ENCODE peak calls at places on chromosomes 1 and 21, in five cellular contexts. One of them, this sample, is unnamed.

GRCh38 chr1:30695481-30695880 is 27.9 kb downstream of the MATN1 start:
- DNase-seq in colonic mucosa: no peak
- DNase-seq in astrocyte: no peak
- DNase-seq in testis: no peak
- DNase-seq in thoracic aorta: no peak
- DNase-seq in this sample: no peak

GRCh38 chr1:66980745-66981367 is 56.1 kb downstream of the MIER1 start:
- DNase-seq in astrocyte: no peak
- DNase-seq in colonic mucosa: no peak
- DNase-seq in testis: no peak
- DNase-seq in thoracic aorta: no peak
- DNase-seq in this sample: no peak

GRCh38 chr1:100799954-100800612 is 80.5 kb downstream of the VCAM1 start:
- DNase-seq in thoracic aorta: no peak
- DNase-seq in astrocyte: peak
- DNase-seq in colonic mucosa: no peak
- DNase-seq in testis: no peak
- DNase-seq in this sample: no peak

GRCh38 chr1:243667591-243667990 is 182.5 kb downstream of the AKT3 start:
- DNase-seq in testis: no peak
- DNase-seq in colonic mucosa: no peak
- DNase-seq in thoracic aorta: no peak
- DNase-seq in astrocyte: no peak
- DNase-seq in this sample: no peak

GRCh38 chr1:244138399-244138798 is 87.3 kb downstream of the ZBTB18 start:
- DNase-seq in thoracic aorta: no peak
- DNase-seq in colonic mucosa: no peak
- DNase-seq in astrocyte: no peak
- DNase-seq in testis: no peak
- DNase-seq in this sample: no peak

GRCh38 chr1:227886503-227886961 is 61.2 kb downstream of the WNT9A start:
- DNase-seq in colonic mucosa: peak
- DNase-seq in thoracic aorta: no peak
- DNase-seq in astrocyte: no peak
- DNase-seq in testis: no peak
- DNase-seq in this sample: no peak

GRCh38 chr1:85568660-85569059 is 11.9 kb upstream of the CCN1 start:
- DNase-seq in testis: no peak
- DNase-seq in colonic mucosa: no peak
- DNase-seq in astrocyte: no peak
- DNase-seq in thoracic aorta: no peak
- DNase-seq in this sample: no peak

GRCh38 chr1:225737866-225738265 is 39.8 kb upstream of the SRP9 start:
- DNase-seq in testis: no peak
- DNase-seq in astrocyte: no peak
- DNase-seq in colonic mucosa: no peak
- DNase-seq in thoracic aorta: no peak
- DNase-seq in this sample: no peak

GRCh38 chr21:35265170-35265877 is 216.2 kb upstream of the RUNX1 start:
- DNase-seq in astrocyte: peak
- DNase-seq in colonic mucosa: no peak
- DNase-seq in testis: no peak
- DNase-seq in thoracic aorta: no peak
- DNase-seq in this sample: no peak

GRCh38 chr1:173887627-173888026 is 19.4 kb downstream of the ZBTB37 start:
- DNase-seq in testis: no peak
- DNase-seq in astrocyte: no peak
- DNase-seq in colonic mucosa: no peak
- DNase-seq in thoracic aorta: no peak
- DNase-seq in this sample: no peak

GRCh38 chr1:209619696-209620483 is 32.3 kb downstream of the LAMB3 start:
- DNase-seq in thoracic aorta: no peak
- DNase-seq in testis: no peak
- DNase-seq in astrocyte: no peak
- DNase-seq in colonic mucosa: no peak
- DNase-seq in this sample: no peak

GRCh38 chr1:11337536-11338350 is 64.7 kb downstream of the UBIAD1 start:
- DNase-seq in astrocyte: no peak
- DNase-seq in testis: peak
- DNase-seq in thoracic aorta: no peak
- DNase-seq in colonic mucosa: peak
- DNase-seq in this sample: no peak

GRCh38 chr1:27563407-27564263 is 40.3 kb downstream of the AHDC1 start:
- DNase-seq in testis: peak
- DNase-seq in thoracic aorta: no peak
- DNase-seq in astrocyte: peak
- DNase-seq in colonic mucosa: peak
- DNase-seq in this sample: peak

GRCh38 chr1:12001996-12002493 is 17.3 kb upstream of the MIIP start:
- DNase-seq in astrocyte: peak
- DNase-seq in colonic mucosa: no peak
- DNase-seq in thoracic aorta: no peak
- DNase-seq in testis: no peak
- DNase-seq in this sample: no peak

GRCh38 chr21:46552865-46553379 is 52.0 kb downstream of the S100B start:
- DNase-seq in astrocyte: no peak
- DNase-seq in testis: no peak
- DNase-seq in thoracic aorta: no peak
- DNase-seq in colonic mucosa: no peak
- DNase-seq in this sample: no peak

GRCh38 chr1:69836961-69837636 is 269.4 kb downstream of the LRRC7 start:
- DNase-seq in colonic mucosa: no peak
- DNase-seq in testis: no peak
- DNase-seq in thoracic aorta: no peak
- DNase-seq in astrocyte: peak
- DNase-seq in this sample: no peak

GRCh38 chr21:20661745-20662470 is 336.3 kb upstream of the NCAM2 start:
- DNase-seq in testis: no peak
- DNase-seq in colonic mucosa: no peak
- DNase-seq in astrocyte: no peak
- DNase-seq in thoracic aorta: no peak
- DNase-seq in this sample: no peak

GRCh38 chr21:20661221-20661620 is 337.0 kb upstream of the NCAM2 start:
- DNase-seq in astrocyte: no peak
- DNase-seq in thoracic aorta: no peak
- DNase-seq in testis: no peak
- DNase-seq in colonic mucosa: no peak
- DNase-seq in this sample: no peak

GRCh38 chr21:20662523-20662922 is 335.7 kb upstream of the NCAM2 start:
- DNase-seq in testis: no peak
- DNase-seq in colonic mucosa: no peak
- DNase-seq in thoracic aorta: no peak
- DNase-seq in astrocyte: no peak
- DNase-seq in this sample: no peak
- H3K27ac ChIP-seq in testis: no peak
- H3K27ac ChIP-seq in colonic mucosa: no peak
- H3K27ac ChIP-seq in thoracic aorta: no peak
- H3K27ac ChIP-seq in astrocyte: no peak
- H3K27ac ChIP-seq in this sample: no peak

GRCh38 chr1:40662864-40663263 is 2.6 kb downstream of the RIMS3 start:
- DNase-seq in thoracic aorta: no peak
- DNase-seq in testis: no peak
- DNase-seq in colonic mucosa: no peak
- DNase-seq in astrocyte: peak
- DNase-seq in this sample: no peak

GRCh38 chr1:40664791-40665190 is 691 bp downstream of the RIMS3 start:
- DNase-seq in colonic mucosa: no peak
- DNase-seq in testis: no peak
- DNase-seq in thoracic aorta: no peak
- DNase-seq in astrocyte: no peak
- DNase-seq in this sample: no peak

GRCh38 chr1:40664167-40664537 is 1.3 kb downstream of the RIMS3 start:
- DNase-seq in colonic mucosa: no peak
- DNase-seq in testis: no peak
- DNase-seq in thoracic aorta: no peak
- DNase-seq in astrocyte: no peak
- DNase-seq in this sample: no peak

GRCh38 chr1:40663324-40664166 is 1.9 kb downstream of the RIMS3 start:
- DNase-seq in thoracic aorta: no peak
- DNase-seq in colonic mucosa: no peak
- DNase-seq in testis: no peak
- DNase-seq in astrocyte: no peak
- DNase-seq in this sample: no peak

GRCh38 chr1:40665335-40666171 is at the start of gene RIMS3:
- DNase-seq in colonic mucosa: peak
- DNase-seq in astrocyte: no peak
- DNase-seq in testis: peak
- DNase-seq in thoracic aorta: peak
- DNase-seq in this sample: peak
- TF ChIP-seq CTCF in colonic mucosa: no peak
- TF ChIP-seq CTCF in astrocyte: no peak
- TF ChIP-seq CTCF in testis: no peak
- TF ChIP-seq CTCF in thoracic aorta: no peak
- TF ChIP-seq CTCF in this sample: no peak

GRCh38 chr1:171107969-171108368 is 17.3 kb downstream of the FMO3 start:
- DNase-seq in thoracic aorta: no peak
- DNase-seq in testis: no peak
- DNase-seq in astrocyte: no peak
- DNase-seq in colonic mucosa: no peak
- DNase-seq in this sample: no peak

GRCh38 chr1:171110485-171111340 is 20.0 kb downstream of the FMO3 start:
- DNase-seq in testis: no peak
- DNase-seq in thoracic aorta: no peak
- DNase-seq in astrocyte: peak
- DNase-seq in colonic mucosa: no peak
- DNase-seq in this sample: no peak

GRCh38 chr1:171103862-171104261 is 13.2 kb downstream of the FMO3 start:
- DNase-seq in colonic mucosa: no peak
- DNase-seq in testis: no peak
- DNase-seq in thoracic aorta: no peak
- DNase-seq in astrocyte: no peak
- DNase-seq in this sample: no peak

GRCh38 chr1:171113377-171113776 is 22.7 kb downstream of the FMO3 start:
- DNase-seq in thoracic aorta: no peak
- DNase-seq in astrocyte: peak
- DNase-seq in testis: no peak
- DNase-seq in colonic mucosa: no peak
- DNase-seq in this sample: no peak

DNA sequence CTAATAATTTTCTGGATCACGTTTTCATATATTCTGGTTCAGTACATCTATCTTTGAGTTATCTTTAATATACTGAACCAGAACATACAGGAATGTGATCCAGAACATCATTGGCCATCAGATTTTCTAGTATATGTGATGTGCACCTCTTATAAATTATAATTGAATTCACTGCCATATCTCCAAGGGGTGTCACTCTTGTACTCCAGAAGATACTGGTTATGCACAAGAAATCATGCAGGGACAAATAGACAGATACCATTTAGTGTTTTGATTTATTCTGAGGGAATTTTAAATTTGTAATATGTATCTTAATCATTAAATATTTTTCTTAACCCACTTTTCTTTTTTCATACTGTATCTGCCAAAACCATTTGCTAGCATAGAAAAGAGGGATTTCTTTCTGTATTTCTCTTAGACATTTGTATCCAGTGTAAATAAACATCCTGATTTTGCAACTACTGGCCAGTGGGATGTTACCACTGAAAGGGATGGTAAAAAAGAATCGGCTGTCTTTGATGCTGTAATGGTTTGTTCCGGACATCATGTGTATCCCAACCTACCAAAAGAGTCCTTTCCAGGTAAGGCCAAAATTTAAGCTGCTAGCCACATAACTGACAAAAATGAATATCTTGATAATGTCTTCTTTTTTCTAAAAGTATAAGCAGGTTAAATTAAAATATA is 16.7 kb downstream of the FMO3 start:
- DNase-seq in astrocyte: no peak
- DNase-seq in thoracic aorta: no peak
- DNase-seq in colonic mucosa: no peak
- DNase-seq in testis: no peak
- DNase-seq in this sample: no peak
- H3K27ac ChIP-seq in astrocyte: no peak
- H3K27ac ChIP-seq in thoracic aorta: no peak
- H3K27ac ChIP-seq in colonic mucosa: no peak
- H3K27ac ChIP-seq in testis: no peak
- H3K27ac ChIP-seq in this sample: no peak

GRCh38 chr1:238955934-238956333 is 430.4 kb upstream of the CHRM3 start:
- DNase-seq in testis: no peak
- DNase-seq in colonic mucosa: no peak
- DNase-seq in thoracic aorta: no peak
- DNase-seq in astrocyte: no peak
- DNase-seq in this sample: no peak

GRCh38 chr1:238954865-238955264 is 431.5 kb upstream of the CHRM3 start:
- DNase-seq in thoracic aorta: no peak
- DNase-seq in testis: no peak
- DNase-seq in colonic mucosa: no peak
- DNase-seq in astrocyte: no peak
- DNase-seq in this sample: no peak

GRCh38 chr1:238953448-238953847 is 432.9 kb upstream of the CHRM3 start:
- DNase-seq in colonic mucosa: no peak
- DNase-seq in thoracic aorta: no peak
- DNase-seq in astrocyte: no peak
- DNase-seq in testis: no peak
- DNase-seq in this sample: no peak

GRCh38 chr1:238950786-238951185 is 435.6 kb upstream of the CHRM3 start:
- DNase-seq in astrocyte: no peak
- DNase-seq in testis: no peak
- DNase-seq in thoracic aorta: no peak
- DNase-seq in colonic mucosa: no peak
- DNase-seq in this sample: no peak

DNA sequence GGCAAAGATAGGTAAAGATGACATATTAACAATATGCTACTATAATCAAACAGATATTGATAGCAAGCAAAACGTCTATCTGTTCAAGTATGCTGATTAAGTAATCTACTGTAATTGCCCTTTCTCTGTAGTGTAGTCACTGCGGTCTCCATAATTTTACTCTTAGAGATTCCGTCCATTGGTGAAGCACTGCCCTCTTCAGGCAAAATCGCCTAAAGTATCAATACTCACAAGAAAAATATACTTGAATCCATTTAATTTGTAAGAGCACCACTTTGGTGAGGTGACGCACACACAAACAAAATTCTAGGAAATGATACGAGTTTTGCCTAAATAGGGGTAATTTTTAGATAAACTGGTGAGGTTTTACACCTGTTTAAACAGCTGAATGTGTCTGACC is 434.6 kb upstream of the CHRM3 start:
- DNase-seq in thoracic aorta: no peak
- DNase-seq in astrocyte: peak
- DNase-seq in testis: peak
- DNase-seq in colonic mucosa: peak
- DNase-seq in this sample: no peak
- TF ChIP-seq CTCF in thoracic aorta: no peak
- TF ChIP-seq CTCF in astrocyte: peak
- TF ChIP-seq CTCF in testis: no peak
- TF ChIP-seq CTCF in colonic mucosa: no peak
- TF ChIP-seq CTCF in this sample: no peak